ENCODE peak calls at places on chromosome 10, in five cellular contexts. D is NCI-H2029 treated with DMSO at 0.1 percent for 48 hours, C is AG20443, A is AG10803, F is GM20000. I is an unnamed sample.

GRCh38 chr10:12491491-12491890 is 142.1 kb downstream of the CAMK1D start:
- DNase-seq in C (no peak), D (no peak), A (no peak), F (no peak), I (no peak)

GRCh38 chr10:77109470-77109994 is 528.1 kb downstream of the KCNMA1 start:
- DNase-seq in C (no peak), F (no peak), A (no peak), D (no peak), I (no peak)

GRCh38 chr10:7314068-7314646 is 96.7 kb downstream of the SFMBT2 start:
- DNase-seq in A (no peak), C (no peak), F (no peak), D (no peak), I (no peak)

GRCh38 chr10:43044444-43045245 is 32.2 kb upstream of the RET start:
- DNase-seq in C (no peak), F (no peak), A (no peak), D (no peak), I (no peak)

GRCh38 chr10:132272061-132272766 is 35.5 kb downstream of the STK32C start:
- DNase-seq in C (peak), A (peak), F (no peak), D (no peak), I (peak)

GRCh38 chr10:116960066-116960465 is 44.9 kb downstream of the SHTN1 start:
- DNase-seq in F (no peak), D (no peak), A (peak), C (peak), I (peak)

GRCh38 chr10:110008518-110009339 is 945 bp downstream of the ADD3 start:
- DNase-seq in C (no peak), D (no peak), F (peak), A (no peak), I (no peak)

GRCh38 chr10:3853016-3853415 is 68.0 kb upstream of the KLF6 start:
- DNase-seq in C (no peak), A (no peak), F (no peak), D (no peak), I (no peak)

GRCh38 chr10:71729023-71729649 is 9.6 kb upstream of the C10orf105 start:
- DNase-seq in A (no peak), D (no peak), C (no peak), F (no peak), I (no peak)

GRCh38 chr10:113907166-113907565 is 52.7 kb downstream of the NHLRC2 start:
- DNase-seq in A (no peak), F (no peak), C (no peak), D (no peak), I (peak)

GRCh38 chr10:19408924-19409323 is 360.3 kb downstream of the MALRD1 start:
- DNase-seq in A (no peak), C (no peak), F (no peak), D (no peak), I (no peak)

GRCh38 chr10:128854965-128855364 is 612.1 kb upstream of the MGMT start:
- DNase-seq in A (peak), F (no peak), C (peak), D (peak), I (peak)

GRCh38 chr10:5416981-5417380 is 4.6 kb downstream of the NET1 start:
- DNase-seq in A (no peak), C (no peak), F (no peak), D (peak), I (no peak)

GRCh38 chr10:7345717-7346116 is 65.1 kb downstream of the SFMBT2 start:
- DNase-seq in A (no peak), C (no peak), D (no peak), F (no peak), I (no peak)

GRCh38 chr10:103192451-103193106 is 493 bp downstream of the NT5C2 start:
- DNase-seq in D (no peak), C (peak), A (peak), F (peak), I (peak)